ENCODE peak calls at places on chromosomes 4 and X, in seven cellular contexts. K, G, H, S, X, A and M are unnamed samples.

GRCh38 chrX:29024813-29025342 is 437.6 kb downstream of the IL1RAPL1 start:
- DNase-seq in X (no peak), A (no peak), H (no peak), K (no peak), G (no peak), S (no peak), M (no peak)

GRCh38 chr4:109921384-109921808 is 8.7 kb downstream of the EGF start:
- DNase-seq in S (peak), H (no peak), K (no peak), G (no peak), A (no peak), X (peak), M (no peak)

GRCh38 chrX:80751456-80751855 is 58.2 kb downstream of the BRWD3 start:
- DNase-seq in G (no peak), S (peak), A (no peak), K (no peak), H (no peak), X (no peak), M (no peak)

GRCh38 chr4:15690020-15690809 is 8.6 kb downstream of the FAM200B start:
- DNase-seq in K (no peak), G (peak), H (no peak), X (peak), A (no peak), S (peak), M (no peak)

GRCh38 chrX:49212209-49212608 is 12.2 kb upstream of the SYP start:
- DNase-seq in G (no peak), H (no peak), S (no peak), A (no peak), K (no peak), X (no peak), M (no peak)

GRCh38 chr4:13399257-13399656 is 84.9 kb downstream of the RAB28 start:
- DNase-seq in G (no peak), X (no peak), A (no peak), K (no peak), H (no peak), S (peak), M (no peak)

GRCh38 chr4:76589402-76589801 is 154.4 kb downstream of the SHROOM3 start:
- DNase-seq in H (no peak), X (no peak), S (peak), A (no peak), G (no peak), K (no peak), M (no peak)

GRCh38 chr4:8688041-8688907 is 95.7 kb downstream of the CPZ start:
- DNase-seq in K (peak), A (peak), X (peak), S (no peak), H (peak), G (peak), M (no peak)

GRCh38 chr4:472881-473574 is 25.9 kb downstream of the ZNF721 start:
- DNase-seq in K (no peak), A (no peak), S (peak), G (peak), H (peak), X (peak), M (no peak)

GRCh38 chr4:114384629-114385028 is 214.0 kb upstream of the UGT8 start:
- DNase-seq in K (no peak), H (peak), G (peak), X (no peak), S (peak), A (no peak), M (no peak)

GRCh38 chr4:176142253-176142652 is 53.1 kb downstream of the SPATA4 start:
- DNase-seq in X (no peak), G (no peak), K (no peak), S (no peak), H (no peak), A (no peak), M (no peak)

GRCh38 chr4:17812801-17813200 is 2.0 kb downstream of the NCAPG start:
- DNase-seq in X (no peak), G (peak), H (no peak), K (no peak), S (peak), A (no peak), M (no peak)

GRCh38 chrX:72202792-72203401 is 21.3 kb downstream of the PIN4 start:
- DNase-seq in G (no peak), S (no peak), A (no peak), H (no peak), X (no peak), K (no peak), M (no peak)

GRCh38 chr4:4418676-4419370 is 31.9 kb downstream of the NSG1 start:
- DNase-seq in H (no peak), A (no peak), X (no peak), K (no peak), S (no peak), G (peak), M (no peak)

GRCh38 chrX:42825201-42825600 is 47.2 kb upstream of the PPP1R2C start:
- DNase-seq in S (no peak), A (no peak), H (no peak), X (no peak), K (no peak), G (no peak), M (no peak)

GRCh38 chr4:103032575-103032974 is 13.1 kb upstream of the SLC9B1 start:
- DNase-seq in H (peak), S (no peak), X (no peak), K (no peak), A (no peak), G (peak), M (no peak)

GRCh38 chr4:8185280-8185679 is 13.8 kb upstream of the SH3TC1 start:
- DNase-seq in X (no peak), K (no peak), G (no peak), S (peak), A (no peak), H (no peak), M (no peak)

GRCh38 chr4:7892212-7893019 is 47.2 kb downstream of the AFAP1 start:
- DNase-seq in X (no peak), A (no peak), H (no peak), G (no peak), S (no peak), K (no peak), M (no peak)

GRCh38 chrX:54818221-54818620 is 10.7 kb downstream of the MAGED2 start:
- DNase-seq in A (no peak), H (no peak), X (no peak), S (no peak), K (no peak), G (no peak), M (no peak)

GRCh38 chr4:623914-624626 is 1.3 kb upstream of the PDE6B start:
- DNase-seq in G (no peak), S (no peak), H (no peak), K (no peak), X (no peak), A (no peak), M (no peak)

GRCh38 chr4:18241744-18242143 is 220.2 kb upstream of the LCORL start:
- DNase-seq in S (no peak), G (no peak), A (no peak), X (no peak), K (no peak), H (no peak), M (no peak)